ENCODE peak calls at places on chromosome 21, in seven cellular contexts. R is stimulated activated effector memory CD8-positive, alpha-beta T cell treated with anti-CD3 and anti-CD28 coated beads, Interleukin-12 subunit alpha, Interleukin-12 subunit beta, amount 100 ng/mL, for 72 hours; A is anterior cingulate cortex; W is H9; P is HTR-8/SVneo; E is CD4-positive, alpha-beta T cell; Y is NCI-H510A treated with DMSO at 0.1 percent for 48 hours. J is an unnamed sample.

GRCh38 chr21:38244885-38245869 is 11.6 kb upstream of the KCNJ15 start:
- DNase-seq in R (peak), A (no peak), W (no peak), P (peak), E (peak), Y (no peak), J (no peak)

GRCh38 chr21:29299046-29299905 is 554 bp downstream of the BACH1 start:
- DNase-seq in R (peak), A (no peak), W (no peak), P (peak), E (peak), Y (peak), J (no peak)

GRCh38 chr21:46213620-46214286 is 14.8 kb downstream of the LSS start:
- DNase-seq in R (no peak), A (no peak), W (no peak), P (no peak), E (no peak), Y (no peak), J (no peak)

GRCh38 chr21:27149034-27149433 is 182.1 kb upstream of the ADAMTS5 start:
- DNase-seq in R (no peak), A (no peak), W (no peak), P (no peak), E (no peak), Y (no peak), J (no peak)

GRCh38 chr21:32687946-32688345 is 39.9 kb downstream of the SYNJ1 start:
- DNase-seq in R (no peak), A (no peak), W (no peak), P (no peak), E (no peak), Y (no peak), J (no peak)

GRCh38 chr21:45998871-45999580 is 17.5 kb downstream of the COL6A1 start:
- DNase-seq in R (no peak), A (no peak), W (peak), P (no peak), E (no peak), Y (no peak), J (no peak)

GRCh38 chr21:36004441-36004840 is 55.9 kb downstream of the SETD4 start:
- DNase-seq in R (no peak), A (no peak), W (no peak), P (peak), E (no peak), Y (no peak), J (no peak)

GRCh38 chr21:35072960-35073359 is 23.9 kb upstream of the RUNX1 start:
- DNase-seq in R (peak), A (no peak), W (no peak), P (no peak), E (no peak), Y (no peak), J (no peak)

GRCh38 chr21:45018131-45019075 is 56.0 kb upstream of the ADARB1 start:
- DNase-seq in R (no peak), A (no peak), W (no peak), P (no peak), E (no peak), Y (no peak), J (no peak)

GRCh38 chr21:45590246-45590725 is 48.0 kb upstream of the SLC19A1 start:
- DNase-seq in R (peak), A (no peak), W (peak), P (peak), E (peak), Y (no peak), J (no peak)

GRCh38 chr21:39125752-39126485 is 57.3 kb downstream of the PSMG1 start:
- DNase-seq in R (no peak), A (no peak), W (peak), P (peak), E (no peak), Y (peak), J (peak)

GRCh38 chr21:33767236-33767635 is 124.9 kb downstream of the ITSN1 start:
- DNase-seq in R (no peak), A (no peak), W (no peak), P (no peak), E (no peak), Y (no peak), J (no peak)

GRCh38 chr21:37878946-37879660 is 37.2 kb downstream of the KCNJ6 start:
- DNase-seq in R (no peak), A (no peak), W (no peak), P (peak), E (no peak), Y (peak), J (no peak)

GRCh38 chr21:22342855-22343254 is 1344.6 kb downstream of the NCAM2 start:
- DNase-seq in R (no peak), A (no peak), W (no peak), P (no peak), E (no peak), Y (no peak), J (no peak)

GRCh38 chr21:43832158-43832550 is 32.9 kb upstream of the AGPAT3 start:
- DNase-seq in R (no peak), A (no peak), W (no peak), P (no peak), E (no peak), Y (no peak), J (no peak)

GRCh38 chr21:35323947-35324346 is 274.8 kb upstream of the RUNX1 start:
- DNase-seq in R (no peak), A (no peak), W (no peak), P (no peak), E (no peak), Y (no peak), J (no peak)

GRCh38 chr21:44702111-44702972 is 5.4 kb downstream of the KRTAP10-12 start:
- DNase-seq in R (peak), A (no peak), W (no peak), P (no peak), E (no peak), Y (no peak), J (no peak)

GRCh38 chr21:32886339-32886738 is 114.8 kb upstream of the PAXBP1 start:
- DNase-seq in R (peak), A (no peak), W (no peak), P (no peak), E (peak), Y (no peak), J (no peak)

GRCh38 chr21:46160563-46161179 is 5.3 kb upstream of the FTCD start:
- DNase-seq in R (peak), A (no peak), W (peak), P (no peak), E (no peak), Y (no peak), J (no peak)

GRCh38 chr21:44427241-44428120 is 27.8 kb upstream of the LRRC3 start:
- DNase-seq in R (no peak), A (no peak), W (peak), P (no peak), E (no peak), Y (peak), J (no peak)

GRCh38 chr21:38293113-38293512 is 36.3 kb downstream of the KCNJ15 start:
- DNase-seq in R (no peak), A (no peak), W (no peak), P (no peak), E (no peak), Y (peak), J (no peak)

GRCh38 chr21:44872568-44873355 is 728 bp downstream of the PTTG1IP start:
- DNase-seq in R (peak), A (no peak), W (no peak), P (no peak), E (no peak), Y (no peak), J (no peak)

GRCh38 chr21:29235714-29236197 is 63.0 kb upstream of the BACH1 start:
- DNase-seq in R (no peak), A (no peak), W (no peak), P (no peak), E (no peak), Y (no peak), J (no peak)